ENCODE peak calls at places on chromosomes 13 and 19, in seven cellular contexts. A is NB4, H is astrocyte, O is gastrocnemius medialis, D is thyroid gland, V is brain microvascular endothelial cell, P is glutamatergic neuron. R is an unnamed sample.

GRCh38 chr19:33703821-33704220 is 82.1 kb downstream of the CHST8 start:
- DNase-seq in D (no peak), H (no peak), O (no peak), P (no peak), A (no peak), V (no peak), R (no peak)

GRCh38 chr13:70183041-70183440 is 74.8 kb upstream of the KLHL1 start:
- DNase-seq in V (peak; percentile 46), O (no peak), P (no peak), D (no peak), H (peak; percentile 53), A (no peak), R (no peak)

GRCh38 chr19:45443462-45444317 is 20.0 kb upstream of the ERCC1 start:
- DNase-seq in H (peak; percentile 63), A (peak; percentile 93), V (peak; percentile 91), D (peak; percentile 98), O (peak; percentile 96), P (peak; percentile 88), R (peak; percentile 73)

GRCh38 chr13:37884674-37885073 is 15.1 kb upstream of the TRPC4 start:
- DNase-seq in H (no peak), V (no peak), P (no peak), O (no peak), D (no peak), A (no peak), R (no peak)

GRCh38 chr19:12665281-12665573 is 1.3 kb downstream of the MAN2B1 start:
- DNase-seq in D (no peak), V (no peak), H (no peak), O (peak; percentile 44), A (peak; percentile 94), P (no peak), R (peak; percentile 82)

GRCh38 chr19:2215281-2215751 is 20.8 kb downstream of the PLEKHJ1 start:
- DNase-seq in V (no peak), P (peak; percentile 71), A (no peak), D (no peak), O (no peak), H (no peak), R (no peak)

GRCh38 chr19:41646589-41647204 is 19.8 kb upstream of the CEACAM4 start:
- DNase-seq in H (no peak), A (peak; percentile 44), O (no peak), P (peak; percentile 45), D (no peak), V (no peak), R (peak; percentile 37)

GRCh38 chr19:47130589-47131168 is at the start of gene SAE1:
- DNase-seq in A (peak; percentile 100), H (peak; percentile 93), P (peak; percentile 97), O (peak; percentile 95), V (peak; percentile 97), D (peak; percentile 95), R (peak; percentile 99)

GRCh38 chr13:87877477-87877876 is 206.3 kb downstream of the SLITRK5 start:
- DNase-seq in H (no peak), O (no peak), D (no peak), A (no peak), P (no peak), V (no peak), R (no peak)

GRCh38 chr13:41788552-41788951 is 172.4 kb downstream of the VWA8 start:
- DNase-seq in H (no peak), O (no peak), P (no peak), D (no peak), V (no peak), A (peak; percentile 8), R (no peak)

GRCh38 chr19:10808937-10809655 is 26.9 kb downstream of the TMED1 start:
- DNase-seq in P (no peak), V (peak; percentile 54), H (peak; percentile 37), A (peak; percentile 53), O (no peak), D (no peak), R (no peak)

GRCh38 chr13:30165791-30166190 is 141.6 kb downstream of the KATNAL1 start:
- DNase-seq in V (peak; percentile 7), H (peak; percentile 39), A (no peak), D (no peak), O (peak; percentile 19), P (no peak), R (no peak)

GRCh38 chr13:28171266-28171665 is 32.9 kb downstream of the PAN3 start:
- DNase-seq in V (no peak), A (no peak), O (no peak), P (no peak), D (peak; percentile 75), H (no peak), R (no peak)

GRCh38 chr13:43475135-43475534 is 311.6 kb downstream of the ENOX1 start:
- DNase-seq in P (no peak), D (no peak), O (no peak), V (no peak), A (no peak), H (no peak), R (no peak)

GRCh38 chr13:25130944-25131343 is 35.0 kb downstream of the PABPC3 start:
- DNase-seq in D (no peak), O (no peak), H (no peak), P (no peak), A (no peak), V (no peak), R (no peak)

GRCh38 chr13:52848455-52849190 is at the start of gene PCDH8:
- DNase-seq in H (no peak), V (no peak), D (no peak), O (no peak), A (no peak), P (peak; percentile 97), R (no peak)

GRCh38 chr19:11710313-11710712 is 28.4 kb downstream of the ZNF823 start:
- DNase-seq in A (no peak), D (no peak), P (no peak), V (no peak), H (no peak), O (no peak), R (no peak)

GRCh38 chr19:1249990-1250298 is 1.6 kb downstream of the MIDN start:
- DNase-seq in D (no peak), O (no peak), V (no peak), P (no peak), A (no peak), H (no peak), R (no peak)

DNA sequence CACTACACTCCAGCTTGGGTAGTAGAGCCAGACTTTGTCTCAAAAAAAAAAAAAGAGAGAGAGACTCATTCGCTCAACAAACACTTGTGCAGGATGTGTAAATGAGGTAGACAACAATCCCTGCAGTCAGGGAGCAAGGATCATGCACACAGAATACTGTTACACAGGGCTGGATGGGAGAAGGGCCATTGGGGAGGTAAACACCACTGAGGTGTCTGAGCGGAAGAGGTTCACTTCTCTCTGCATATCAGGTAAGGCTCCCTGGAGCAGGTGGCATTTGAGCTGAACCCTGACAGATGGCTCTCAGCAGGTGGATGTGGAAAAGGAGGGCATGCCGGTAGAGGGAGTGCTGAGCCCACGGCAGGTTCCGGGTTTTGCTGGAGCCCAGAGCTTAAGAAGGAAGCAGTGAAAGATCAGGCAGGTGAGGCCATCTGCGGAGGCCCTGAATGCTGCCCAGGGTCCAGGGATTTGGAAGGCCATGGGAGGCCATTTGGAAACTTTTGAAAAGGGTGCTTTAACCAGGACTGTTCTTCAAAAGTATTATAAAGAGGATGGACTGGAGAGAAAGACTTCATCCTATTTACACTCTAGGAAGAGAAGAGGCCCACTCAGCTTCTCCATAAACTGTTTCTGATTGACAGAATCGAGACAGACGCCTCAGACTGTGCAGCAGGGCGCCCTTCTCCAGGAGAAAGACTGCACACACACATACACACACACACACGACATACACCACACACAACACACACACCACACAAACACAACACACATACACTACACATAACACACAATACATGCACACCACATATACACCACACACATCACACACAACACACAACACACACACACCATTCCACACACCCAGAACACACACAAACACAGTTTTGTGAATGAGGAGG is 199.4 kb downstream of the USP12 start:
- DNase-seq in P (no peak), D (no peak), V (no peak), A (peak; percentile 54), H (peak; percentile 6), O (no peak), R (no peak)
- TF ChIP-seq CTCF in P (no peak), D (no peak), V (peak; percentile 73), A (no peak), H (peak; percentile 14), O (no peak), R (peak; percentile 40)

DNA sequence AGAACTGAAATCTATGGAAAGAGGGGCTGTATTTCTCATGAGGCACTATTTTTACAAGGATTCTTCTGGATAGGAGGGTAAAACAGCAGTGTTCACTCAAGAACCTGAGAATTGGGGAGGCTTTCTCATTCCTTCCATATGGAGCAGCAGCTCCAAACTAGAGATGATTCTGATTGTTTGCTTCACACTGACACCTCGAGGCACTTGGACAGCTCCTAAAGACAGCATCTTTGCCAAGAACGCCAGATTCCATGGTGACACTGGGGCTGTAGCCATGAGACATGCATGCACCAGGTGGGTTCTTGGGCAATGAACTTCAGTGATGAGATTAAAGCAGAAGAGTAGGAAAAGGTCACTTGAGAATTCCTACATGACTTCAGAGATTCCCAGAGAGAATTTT is 361.5 kb upstream of the HTR2A start:
- DNase-seq in A (no peak), D (no peak), O (no peak), H (no peak), P (no peak), V (no peak), R (no peak)
- TF ChIP-seq CTCF in A (no peak), D (no peak), O (no peak), H (no peak), P (no peak), V (no peak), R (no peak)

DNA sequence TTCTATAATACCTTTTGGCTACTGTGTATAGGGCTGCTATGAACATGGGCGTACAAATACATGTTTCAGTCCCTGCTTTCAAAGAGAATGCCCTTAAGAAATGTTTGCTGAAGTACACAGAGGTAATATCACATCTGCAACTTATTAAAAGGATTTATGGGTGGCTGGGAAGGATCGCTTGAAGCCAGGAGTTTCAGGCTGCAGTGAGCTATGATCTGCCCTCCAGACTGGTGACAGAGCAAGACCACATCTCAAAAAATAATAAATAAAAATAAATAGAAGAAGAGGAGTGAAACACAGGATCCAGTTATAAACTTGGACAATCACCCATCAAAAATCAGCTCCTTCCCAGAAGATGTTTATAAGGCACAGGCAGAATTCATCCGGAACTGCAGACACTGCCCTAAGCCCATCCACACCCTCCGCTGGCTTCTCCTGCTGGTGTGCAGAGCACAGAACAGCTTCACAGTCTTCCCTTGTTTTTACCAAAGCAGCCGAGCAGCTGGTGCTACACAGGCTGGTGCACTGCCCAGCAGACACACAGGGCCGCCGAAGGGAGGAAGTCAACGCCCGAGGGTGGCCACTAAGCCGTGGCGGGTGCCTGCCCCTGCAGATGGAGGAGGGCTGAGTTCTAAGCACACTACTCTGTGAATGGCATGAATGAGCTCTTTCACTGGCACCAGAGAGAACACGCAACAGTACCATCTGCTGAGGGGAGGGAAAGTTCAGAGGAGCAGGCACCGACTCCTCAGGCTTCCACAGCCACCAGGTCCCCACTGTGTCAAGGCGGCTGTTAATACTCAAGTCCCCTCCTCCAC is 44.0 kb downstream of the BRD4 start:
- DNase-seq in P (peak; percentile 52), O (no peak), H (no peak), A (peak; percentile 38), D (peak; percentile 59), V (no peak), R (no peak)
- TF ChIP-seq CTCF in P (no peak), O (no peak), H (no peak), A (no peak), D (no peak), V (peak; percentile 11), R (no peak)

DNA sequence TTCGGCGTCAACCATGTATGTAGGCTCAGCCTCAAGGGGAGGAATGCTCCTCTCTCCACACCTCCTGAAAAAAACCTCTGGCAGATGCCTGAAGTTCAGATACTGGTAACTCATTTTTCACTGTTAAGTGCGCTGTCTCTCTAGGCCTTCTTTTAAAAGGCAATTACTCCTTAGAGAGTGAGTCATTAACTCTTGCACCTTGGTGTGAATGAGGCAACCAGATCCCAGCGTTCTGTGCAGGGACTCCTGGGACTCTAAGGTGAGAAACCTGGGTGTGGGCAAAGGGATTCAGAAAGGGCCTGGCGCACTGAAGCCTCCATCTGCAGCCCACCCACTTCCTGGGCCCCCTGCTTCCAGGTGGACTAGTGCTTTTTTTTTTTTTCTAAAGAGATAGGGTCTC is 71.7 kb downstream of the SIAH3 start:
- DNase-seq in H (no peak), O (no peak), D (no peak), A (no peak), V (no peak), P (no peak), R (no peak)
- TF ChIP-seq CTCF in H (no peak), O (no peak), D (no peak), A (no peak), V (no peak), P (no peak), R (no peak)